ENCODE peak calls at places on chromosomes 6 and 20, in seven cellular contexts. C is mesendoderm, M is type B pancreatic cell, P is cortex of kidney, B is left ventricle myocardium inferior, Q is neural crest cell, R is T-helper 1 cell. H is an unnamed sample.

GRCh38 chr6:14074723-14075503 is 42.7 kb upstream of the CD83 start:
- DNase-seq in M (no peak), P (no peak), B (no peak), R (peak), Q (no peak), C (peak), H (no peak)

GRCh38 chr20:17612287-17612974 is 42.6 kb downstream of the DSTN start:
- DNase-seq in C (no peak), R (peak), Q (no peak), P (no peak), M (no peak), B (no peak), H (no peak)

GRCh38 chr20:10306440-10307358 is 88.1 kb downstream of the SNAP25 start:
- DNase-seq in C (peak), B (no peak), R (no peak), M (no peak), Q (no peak), P (no peak), H (no peak)

GRCh38 chr6:98847767-98848538 is 13.6 kb downstream of the POU3F2 start:
- DNase-seq in B (no peak), P (no peak), R (no peak), C (no peak), M (peak), Q (no peak), H (peak)

GRCh38 chr6:4693158-4693557 is 83.0 kb upstream of the CDYL start:
- DNase-seq in B (no peak), M (no peak), Q (no peak), C (no peak), P (no peak), R (no peak), H (no peak)

GRCh38 chr20:18971574-18971973 is 158.0 kb downstream of the SCP2D1 start:
- DNase-seq in B (no peak), P (no peak), C (no peak), Q (no peak), M (no peak), R (no peak), H (no peak)

GRCh38 chr20:48761023-48761785 is 66.6 kb downstream of the PREX1 start:
- DNase-seq in Q (no peak), P (no peak), C (no peak), M (no peak), B (peak), R (peak), H (no peak)

GRCh38 chr20:12177657-12178293 is 260.1 kb downstream of the BTBD3 start:
- DNase-seq in Q (no peak), P (no peak), B (no peak), C (no peak), M (no peak), R (no peak), H (no peak)

GRCh38 chr6:16130932-16131387 is 2.1 kb downstream of the MYLIP start:
- DNase-seq in P (no peak), Q (no peak), M (no peak), C (peak), R (peak), B (no peak), H (peak)

GRCh38 chr6:29011276-29011734 is 6.2 kb upstream of the ZNF311 start:
- DNase-seq in P (no peak), B (no peak), Q (peak), R (peak), M (no peak), C (peak), H (peak)

GRCh38 chr20:51507357-51508036 is 35.0 kb downstream of the NFATC2 start:
- DNase-seq in Q (no peak), M (no peak), R (no peak), C (no peak), B (no peak), P (no peak), H (no peak)

GRCh38 chr6:31441368-31442267 is 38.2 kb downstream of the MICA start:
- DNase-seq in B (peak), M (no peak), Q (peak), P (no peak), R (peak), C (peak), H (peak)

GRCh38 chr6:89669002-89669401 is 30.5 kb upstream of the LYRM2 start:
- DNase-seq in B (no peak), R (no peak), P (no peak), Q (no peak), M (no peak), C (peak), H (no peak)

GRCh38 chr6:125231574-125232343 is 70.0 kb downstream of the HDDC2 start:
- DNase-seq in C (no peak), M (no peak), R (no peak), B (no peak), P (no peak), Q (no peak), H (no peak)

GRCh38 chr6:159691133-159691962 is 1.7 kb downstream of the SOD2 start:
- DNase-seq in Q (no peak), P (no peak), C (peak), M (no peak), B (no peak), R (peak), H (peak)

H was measured in neural progenitor cell.